ENCODE peak calls at places on chromosome 12, in ten cellular contexts. One of them, this sample, is unnamed.

GRCh38 chr12:93300611-93301021 is 77.1 kb upstream of the NUDT4 start:
- DNase-seq in body of pancreas: no peak
- DNase-seq in MM.1S: no peak
- DNase-seq in MCF 10A: no peak
- DNase-seq in colonic mucosa: no peak
- DNase-seq in progenitor cell of endocrine pancreas: no peak
- DNase-seq in foreskin fibroblast: no peak
- DNase-seq in OCI-LY7: no peak
- DNase-seq in endothelial cell: no peak
- DNase-seq in WTC11: no peak
- DNase-seq in this sample: no peak

GRCh38 chr12:70091021-70091521 is 152.2 kb upstream of the CNOT2 start:
- DNase-seq in MCF 10A: no peak
- DNase-seq in foreskin fibroblast: no peak
- DNase-seq in colonic mucosa: no peak
- DNase-seq in OCI-LY7: no peak
- DNase-seq in body of pancreas: no peak
- DNase-seq in endothelial cell: no peak
- DNase-seq in WTC11: no peak
- DNase-seq in MM.1S: no peak
- DNase-seq in progenitor cell of endocrine pancreas: no peak
- DNase-seq in this sample: no peak

GRCh38 chr12:74889563-74890236 is 319.9 kb downstream of the KCNC2 start:
- DNase-seq in MCF 10A: peak
- DNase-seq in foreskin fibroblast: peak
- DNase-seq in endothelial cell: no peak
- DNase-seq in MM.1S: no peak
- DNase-seq in body of pancreas: no peak
- DNase-seq in OCI-LY7: no peak
- DNase-seq in colonic mucosa: no peak
- DNase-seq in progenitor cell of endocrine pancreas: no peak
- DNase-seq in WTC11: no peak
- DNase-seq in this sample: no peak

GRCh38 chr12:103667129-103667528 is 80.1 kb downstream of the STAB2 start:
- DNase-seq in body of pancreas: no peak
- DNase-seq in progenitor cell of endocrine pancreas: no peak
- DNase-seq in foreskin fibroblast: no peak
- DNase-seq in colonic mucosa: no peak
- DNase-seq in WTC11: no peak
- DNase-seq in MM.1S: no peak
- DNase-seq in endothelial cell: no peak
- DNase-seq in MCF 10A: no peak
- DNase-seq in OCI-LY7: no peak
- DNase-seq in this sample: no peak

GRCh38 chr12:131452444-131452860 is 258.4 kb upstream of the SFSWAP start:
- DNase-seq in foreskin fibroblast: no peak
- DNase-seq in WTC11: peak
- DNase-seq in MCF 10A: peak
- DNase-seq in colonic mucosa: peak
- DNase-seq in progenitor cell of endocrine pancreas: no peak
- DNase-seq in OCI-LY7: peak
- DNase-seq in endothelial cell: peak
- DNase-seq in body of pancreas: peak
- DNase-seq in MM.1S: no peak
- DNase-seq in this sample: peak

GRCh38 chr12:632102-632696 is 31.0 kb downstream of the NINJ2 start:
- DNase-seq in endothelial cell: no peak
- DNase-seq in progenitor cell of endocrine pancreas: peak
- DNase-seq in colonic mucosa: no peak
- DNase-seq in foreskin fibroblast: peak
- DNase-seq in WTC11: peak
- DNase-seq in MCF 10A: peak
- DNase-seq in body of pancreas: no peak
- DNase-seq in OCI-LY7: no peak
- DNase-seq in MM.1S: no peak
- DNase-seq in this sample: no peak

GRCh38 chr12:5792350-5792749 is 152.7 kb downstream of the ANO2 start:
- DNase-seq in body of pancreas: no peak
- DNase-seq in colonic mucosa: no peak
- DNase-seq in MM.1S: no peak
- DNase-seq in foreskin fibroblast: no peak
- DNase-seq in OCI-LY7: no peak
- DNase-seq in WTC11: no peak
- DNase-seq in MCF 10A: no peak
- DNase-seq in progenitor cell of endocrine pancreas: no peak
- DNase-seq in endothelial cell: no peak
- DNase-seq in this sample: no peak

GRCh38 chr12:121753844-121754264 is 39.6 kb downstream of the RHOF start:
- DNase-seq in MCF 10A: no peak
- DNase-seq in WTC11: no peak
- DNase-seq in OCI-LY7: no peak
- DNase-seq in progenitor cell of endocrine pancreas: no peak
- DNase-seq in colonic mucosa: no peak
- DNase-seq in MM.1S: no peak
- DNase-seq in foreskin fibroblast: no peak
- DNase-seq in endothelial cell: no peak
- DNase-seq in body of pancreas: peak
- DNase-seq in this sample: no peak

GRCh38 chr12:111413442-111414086 is 7.8 kb downstream of the SH2B3 start:
- DNase-seq in progenitor cell of endocrine pancreas: no peak
- DNase-seq in MCF 10A: peak
- DNase-seq in MM.1S: no peak
- DNase-seq in WTC11: no peak
- DNase-seq in colonic mucosa: no peak
- DNase-seq in endothelial cell: no peak
- DNase-seq in body of pancreas: no peak
- DNase-seq in OCI-LY7: no peak
- DNase-seq in foreskin fibroblast: peak
- DNase-seq in this sample: no peak

GRCh38 chr12:132955094-132955932 is 793 bp downstream of the ZNF605 start:
- DNase-seq in body of pancreas: peak
- DNase-seq in OCI-LY7: peak
- DNase-seq in foreskin fibroblast: peak
- DNase-seq in progenitor cell of endocrine pancreas: no peak
- DNase-seq in WTC11: no peak
- DNase-seq in endothelial cell: peak
- DNase-seq in MCF 10A: peak
- DNase-seq in MM.1S: no peak
- DNase-seq in colonic mucosa: peak
- DNase-seq in this sample: peak

GRCh38 chr12:24695657-24696329 is 253.1 kb downstream of the BCAT1 start:
- DNase-seq in endothelial cell: no peak
- DNase-seq in MM.1S: no peak
- DNase-seq in progenitor cell of endocrine pancreas: no peak
- DNase-seq in MCF 10A: no peak
- DNase-seq in body of pancreas: no peak
- DNase-seq in WTC11: no peak
- DNase-seq in foreskin fibroblast: no peak
- DNase-seq in colonic mucosa: no peak
- DNase-seq in OCI-LY7: no peak
- DNase-seq in this sample: no peak

GRCh38 chr12:25115677-25116076 is 79.3 kb downstream of the DNAI7 start:
- DNase-seq in body of pancreas: no peak
- DNase-seq in OCI-LY7: no peak
- DNase-seq in WTC11: no peak
- DNase-seq in foreskin fibroblast: no peak
- DNase-seq in MCF 10A: no peak
- DNase-seq in progenitor cell of endocrine pancreas: no peak
- DNase-seq in endothelial cell: no peak
- DNase-seq in MM.1S: no peak
- DNase-seq in colonic mucosa: no peak
- DNase-seq in this sample: no peak

DNA sequence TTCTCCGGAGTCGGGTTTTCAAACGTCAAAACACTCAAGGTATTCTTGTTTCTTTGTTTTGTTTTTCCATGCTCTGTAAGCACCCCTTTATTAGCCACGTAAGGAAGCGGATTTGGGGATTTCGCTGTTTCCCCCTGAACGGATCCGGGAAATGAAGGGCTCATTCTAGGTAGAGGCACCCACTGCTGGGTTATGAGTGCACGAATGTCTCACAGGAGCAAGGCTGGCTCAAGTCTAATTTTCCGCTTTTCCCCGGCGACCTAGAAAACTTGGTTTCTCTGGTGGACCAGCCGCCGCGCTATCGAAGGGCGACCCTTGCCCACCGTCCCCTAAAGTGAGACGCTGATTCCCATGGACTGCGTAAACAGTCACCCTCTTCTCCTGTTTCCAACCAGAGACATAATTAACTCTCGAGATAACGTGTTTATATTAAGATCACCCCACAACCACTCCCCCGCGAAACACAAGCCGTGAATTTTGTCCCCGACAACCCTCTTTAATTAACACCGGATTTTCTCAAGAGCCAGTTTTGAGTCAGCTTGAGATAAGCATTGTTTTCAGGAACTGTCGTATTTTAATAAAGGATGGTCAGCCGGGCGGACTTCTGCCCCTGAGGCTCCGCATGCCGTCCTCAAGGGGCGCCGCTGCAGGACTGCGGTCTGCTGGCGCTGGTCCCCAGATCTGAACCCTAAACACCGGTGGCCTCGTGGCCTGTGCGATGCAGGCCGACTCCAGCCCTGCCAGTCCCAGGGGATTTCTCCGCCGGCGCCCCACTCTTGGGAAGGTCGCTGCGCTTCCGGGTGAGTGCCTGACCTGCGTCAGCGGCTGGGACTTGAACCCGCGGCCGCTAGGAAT is 523 bp upstream of the ABCC9 start:
- DNase-seq in progenitor cell of endocrine pancreas: peak
- DNase-seq in MM.1S: no peak
- DNase-seq in endothelial cell: peak
- DNase-seq in OCI-LY7: no peak
- DNase-seq in colonic mucosa: peak
- DNase-seq in MCF 10A: no peak
- DNase-seq in foreskin fibroblast: peak
- DNase-seq in WTC11: peak
- DNase-seq in body of pancreas: peak
- DNase-seq in this sample: no peak
- TF ChIP-seq CTCF in progenitor cell of endocrine pancreas: peak
- TF ChIP-seq CTCF in MM.1S: no peak
- TF ChIP-seq CTCF in endothelial cell: peak
- TF ChIP-seq CTCF in OCI-LY7: no peak
- TF ChIP-seq CTCF in colonic mucosa: peak
- TF ChIP-seq CTCF in MCF 10A: no peak
- TF ChIP-seq CTCF in foreskin fibroblast: peak
- TF ChIP-seq CTCF in WTC11: no peak
- TF ChIP-seq CTCF in body of pancreas: peak
- TF ChIP-seq CTCF in this sample: no peak

GRCh38 chr12:123801573-123802178 is 39.6 kb downstream of the DNAH10 start:
- DNase-seq in foreskin fibroblast: peak
- DNase-seq in endothelial cell: no peak
- DNase-seq in MM.1S: peak
- DNase-seq in body of pancreas: no peak
- DNase-seq in WTC11: no peak
- DNase-seq in OCI-LY7: peak
- DNase-seq in colonic mucosa: no peak
- DNase-seq in progenitor cell of endocrine pancreas: no peak
- DNase-seq in MCF 10A: peak
- DNase-seq in this sample: peak
- TF ChIP-seq CTCF in foreskin fibroblast: peak
- TF ChIP-seq CTCF in endothelial cell: peak
- TF ChIP-seq CTCF in MM.1S: no peak
- TF ChIP-seq CTCF in body of pancreas: no peak
- TF ChIP-seq CTCF in WTC11: no peak
- TF ChIP-seq CTCF in OCI-LY7: peak
- TF ChIP-seq CTCF in colonic mucosa: peak
- TF ChIP-seq CTCF in progenitor cell of endocrine pancreas: no peak
- TF ChIP-seq CTCF in MCF 10A: peak
- TF ChIP-seq CTCF in this sample: peak

DNA sequence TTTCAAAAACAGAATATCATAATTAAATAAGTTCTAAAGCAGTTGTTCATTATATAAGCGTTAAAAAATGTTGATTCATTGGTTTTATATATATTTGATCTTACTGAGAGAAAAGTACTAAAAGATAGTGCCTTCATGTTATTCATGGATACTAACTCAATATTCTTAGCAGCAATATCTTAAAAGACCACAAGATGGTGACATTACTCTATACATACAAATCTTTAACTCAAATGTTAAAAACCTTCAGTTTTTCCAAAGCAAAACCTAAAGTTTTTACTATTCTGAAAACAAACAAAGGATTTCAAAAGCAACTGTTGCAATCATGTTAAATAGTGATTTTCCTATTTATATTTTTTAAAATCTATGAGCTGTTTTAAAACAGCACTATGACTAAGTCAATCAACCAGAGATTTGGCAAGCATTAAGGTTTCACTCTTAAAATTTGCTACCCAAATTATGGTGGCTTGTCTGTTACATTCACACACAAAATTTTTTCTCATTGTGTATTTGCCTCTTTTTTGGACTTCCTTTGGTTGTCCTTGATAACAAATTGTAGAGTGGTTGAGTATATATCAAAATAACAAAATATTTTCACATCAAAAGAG is 50.1 kb upstream of the RERGL start:
- DNase-seq in MM.1S: peak
- DNase-seq in body of pancreas: no peak
- DNase-seq in WTC11: no peak
- DNase-seq in endothelial cell: no peak
- DNase-seq in progenitor cell of endocrine pancreas: no peak
- DNase-seq in MCF 10A: peak
- DNase-seq in foreskin fibroblast: peak
- DNase-seq in OCI-LY7: peak
- DNase-seq in colonic mucosa: no peak
- DNase-seq in this sample: no peak
- TF ChIP-seq CTCF in MM.1S: peak
- TF ChIP-seq CTCF in body of pancreas: peak
- TF ChIP-seq CTCF in WTC11: peak
- TF ChIP-seq CTCF in endothelial cell: peak
- TF ChIP-seq CTCF in progenitor cell of endocrine pancreas: peak
- TF ChIP-seq CTCF in MCF 10A: peak
- TF ChIP-seq CTCF in foreskin fibroblast: peak
- TF ChIP-seq CTCF in OCI-LY7: peak
- TF ChIP-seq CTCF in colonic mucosa: peak
- TF ChIP-seq CTCF in this sample: peak

DNA sequence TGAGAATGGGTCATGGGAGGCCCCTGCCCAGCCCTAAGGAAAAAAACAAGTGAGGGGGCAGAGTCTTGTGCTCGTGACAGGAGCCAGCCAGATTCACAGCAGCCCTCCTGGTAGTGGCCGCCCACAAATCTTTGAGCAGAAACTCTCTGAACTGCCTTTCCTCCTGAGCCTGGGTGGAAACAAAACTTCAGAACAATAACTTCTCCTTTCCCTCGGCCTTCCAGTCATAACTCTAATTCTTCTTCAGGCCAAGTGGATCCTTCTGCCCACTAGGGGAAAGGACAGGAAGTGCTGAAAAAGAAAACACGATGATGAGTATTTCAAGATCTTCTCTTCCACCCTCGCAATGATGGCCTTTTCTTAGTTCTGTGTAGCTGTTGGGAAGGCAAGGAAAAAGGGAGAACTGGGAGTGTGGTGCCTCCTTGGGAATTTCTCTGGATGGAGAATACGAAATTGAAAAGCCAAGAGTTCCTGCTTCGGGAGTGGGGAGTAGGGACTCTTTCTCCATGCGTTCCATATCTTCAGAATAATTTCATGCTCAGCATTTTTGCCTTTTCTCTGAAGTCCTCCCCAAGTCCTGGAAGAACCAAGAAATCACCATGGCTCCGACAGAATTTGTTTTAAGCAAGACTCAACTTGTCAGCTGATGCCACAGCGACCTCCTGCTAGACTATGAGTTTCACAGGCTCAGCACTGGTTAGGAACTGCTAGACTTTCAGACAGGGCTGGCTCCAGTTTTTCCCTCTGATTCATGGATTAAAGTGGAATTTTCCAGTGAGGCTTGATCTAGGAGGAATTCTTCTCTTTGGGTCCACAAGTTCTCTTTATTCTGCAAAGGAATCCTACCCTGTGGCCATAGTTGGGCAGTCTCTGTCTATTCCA is 188.9 kb downstream of the CAND1 start:
- DNase-seq in endothelial cell: no peak
- DNase-seq in colonic mucosa: no peak
- DNase-seq in MCF 10A: peak
- DNase-seq in body of pancreas: no peak
- DNase-seq in OCI-LY7: no peak
- DNase-seq in foreskin fibroblast: peak
- DNase-seq in MM.1S: no peak
- DNase-seq in progenitor cell of endocrine pancreas: no peak
- DNase-seq in WTC11: no peak
- DNase-seq in this sample: peak
- TF ChIP-seq CTCF in endothelial cell: no peak
- TF ChIP-seq CTCF in colonic mucosa: no peak
- TF ChIP-seq CTCF in MCF 10A: no peak
- TF ChIP-seq CTCF in body of pancreas: peak
- TF ChIP-seq CTCF in OCI-LY7: peak
- TF ChIP-seq CTCF in foreskin fibroblast: peak
- TF ChIP-seq CTCF in MM.1S: no peak
- TF ChIP-seq CTCF in progenitor cell of endocrine pancreas: peak
- TF ChIP-seq CTCF in WTC11: no peak
- TF ChIP-seq CTCF in this sample: no peak